ENCODE peak calls at places on chromosomes 2 and 18, in eight cellular contexts. G, S, R, B, V, A, U and J are unnamed samples.

GRCh38 chr2:99403524-99403923 is 66.3 kb downstream of the EIF5B start:
- DNase-seq in G (no peak), S (no peak), R (no peak), B (no peak), V (peak), A (no peak), U (no peak), J (no peak)

GRCh38 chr2:73175663-73176204 is 26.6 kb upstream of the NOTO start:
- DNase-seq in G (peak), S (peak), R (peak), B (no peak), V (peak), A (peak), U (no peak), J (peak)

GRCh38 chr18:77329651-77330050 is 80.0 kb downstream of the GALR1 start:
- DNase-seq in G (no peak), S (no peak), R (no peak), B (no peak), V (no peak), A (no peak), U (no peak), J (no peak)

GRCh38 chr2:185825557-185825956 is 87.0 kb downstream of the FSIP2 start:
- DNase-seq in G (no peak), S (no peak), R (no peak), B (no peak), V (no peak), A (no peak), U (no peak), J (no peak)

GRCh38 chr2:178392215-178392614 is 58.8 kb downstream of the PRKRA start:
- DNase-seq in G (no peak), S (no peak), R (peak), B (no peak), V (no peak), A (no peak), U (no peak), J (no peak)

GRCh38 chr18:36297419-36298112 is at the start of gene FHOD3:
- DNase-seq in G (peak), S (no peak), R (peak), B (no peak), V (peak), A (peak), U (no peak), J (peak)

GRCh38 chr18:25453556-25454269 is 101.7 kb upstream of the ZNF521 start:
- DNase-seq in G (no peak), S (no peak), R (peak), B (peak), V (no peak), A (no peak), U (peak), J (no peak)

GRCh38 chr2:134737671-134738070 is 18.9 kb upstream of the TMEM163 start:
- DNase-seq in G (no peak), S (no peak), R (no peak), B (no peak), V (no peak), A (no peak), U (no peak), J (no peak)

GRCh38 chr2:70354264-70354949 is 52.5 kb upstream of the FAM136A start:
- DNase-seq in G (no peak), S (no peak), R (peak), B (no peak), V (no peak), A (no peak), U (no peak), J (no peak)

GRCh38 chr18:51193621-51194287 is 3.7 kb downstream of the MEX3C start:
- DNase-seq in G (no peak), S (no peak), R (peak), B (no peak), V (no peak), A (no peak), U (no peak), J (no peak)

GRCh38 chr18:33706391-33706790 is 128.4 kb downstream of the ASXL3 start:
- DNase-seq in G (no peak), S (no peak), R (peak), B (no peak), V (no peak), A (no peak), U (no peak), J (no peak)

GRCh38 chr2:128958241-128958640 is 639.6 kb upstream of the HS6ST1 start:
- DNase-seq in G (no peak), S (no peak), R (no peak), B (no peak), V (no peak), A (no peak), U (no peak), J (no peak)

GRCh38 chr2:118689874-118690273 is 157.6 kb downstream of the EN1 start:
- DNase-seq in G (no peak), S (no peak), R (no peak), B (no peak), V (no peak), A (no peak), U (no peak), J (no peak)

GRCh38 chr2:241551998-241552737 is 6.4 kb upstream of the BOK start:
- DNase-seq in G (no peak), S (no peak), R (no peak), B (no peak), V (no peak), A (no peak), U (no peak), J (no peak)

GRCh38 chr2:173884403-173884802 is 80.8 kb downstream of the SP3 start:
- DNase-seq in G (peak), S (no peak), R (peak), B (no peak), V (peak), A (peak), U (no peak), J (no peak)

GRCh38 chr18:9825571-9826073 is 60.2 kb upstream of the TXNDC2 start:
- DNase-seq in G (peak), S (no peak), R (peak), B (peak), V (no peak), A (peak), U (peak), J (no peak)

GRCh38 chr18:48819781-48820482 is 130.8 kb downstream of the SMAD7 start:
- DNase-seq in G (peak), S (peak), R (no peak), B (no peak), V (no peak), A (peak), U (no peak), J (peak)

GRCh38 chr2:24287171-24287570 is 73.2 kb downstream of the ITSN2 start:
- DNase-seq in G (no peak), S (no peak), R (no peak), B (no peak), V (no peak), A (no peak), U (no peak), J (no peak)

GRCh38 chr2:39215545-39215944 is 28.2 kb downstream of the CDKL4 start:
- DNase-seq in G (no peak), S (no peak), R (no peak), B (no peak), V (no peak), A (no peak), U (no peak), J (no peak)

GRCh38 chr2:165239826-165240618 is 808 bp downstream of the SCN2A start:
- DNase-seq in G (no peak), S (no peak), R (no peak), B (no peak), V (no peak), A (no peak), U (no peak), J (no peak)

GRCh38 chr2:14492920-14493503 is 139.5 kb upstream of the LRATD1 start:
- DNase-seq in G (no peak), S (no peak), R (peak), B (peak), V (no peak), A (no peak), U (peak), J (no peak)

GRCh38 chr2:71609958-71610357 is 156.6 kb downstream of the DYSF start:
- DNase-seq in G (no peak), S (no peak), R (peak), B (no peak), V (no peak), A (no peak), U (no peak), J (no peak)

GRCh38 chr18:48634975-48635374 is 96.1 kb downstream of the CTIF start:
- DNase-seq in G (no peak), S (no peak), R (no peak), B (no peak), V (no peak), A (no peak), U (no peak), J (no peak)

GRCh38 chr2:139814458-139814857 is 1034.3 kb upstream of the NXPH2 start:
- DNase-seq in G (no peak), S (no peak), R (no peak), B (no peak), V (no peak), A (no peak), U (no peak), J (no peak)

GRCh38 chr2:171858397-171858958 is 35.6 kb downstream of the SLC25A12 start:
- DNase-seq in G (no peak), S (no peak), R (peak), B (no peak), V (no peak), A (no peak), U (no peak), J (no peak)

GRCh38 chr2:36458106-36458505 is 102.5 kb downstream of the CRIM1 start:
- DNase-seq in G (no peak), S (no peak), R (no peak), B (no peak), V (no peak), A (no peak), U (no peak), J (no peak)

GRCh38 chr2:185833864-185834263 is 95.3 kb downstream of the FSIP2 start:
- DNase-seq in G (no peak), S (no peak), R (no peak), B (no peak), V (no peak), A (no peak), U (no peak), J (no peak)

GRCh38 chr2:166335284-166335683 is 40.5 kb downstream of the SCN9A start:
- DNase-seq in G (no peak), S (no peak), R (peak), B (no peak), V (no peak), A (no peak), U (no peak), J (no peak)

GRCh38 chr2:195308163-195308562 is 348.9 kb upstream of the SLC39A10 start:
- DNase-seq in G (no peak), S (no peak), R (no peak), B (no peak), V (no peak), A (no peak), U (no peak), J (no peak)

GRCh38 chr2:158953926-158954763 is 14.3 kb upstream of the TANC1 start:
- DNase-seq in G (peak), S (peak), R (peak), B (no peak), V (peak), A (peak), U (peak), J (no peak)

GRCh38 chr2:10412380-10412779 is 35.7 kb downstream of the ODC1 start:
- DNase-seq in G (peak), S (no peak), R (peak), B (no peak), V (peak), A (no peak), U (no peak), J (no peak)

GRCh38 chr2:210502997-210503621 is 26.6 kb upstream of the LANCL1 start:
- DNase-seq in G (peak), S (no peak), R (peak), B (peak), V (peak), A (peak), U (no peak), J (no peak)

GRCh38 chr2:54559593-54560145 is 103.5 kb downstream of the SPTBN1 start:
- DNase-seq in G (peak), S (no peak), R (peak), B (no peak), V (no peak), A (no peak), U (no peak), J (no peak)

GRCh38 chr2:133521146-133521745 is 47.0 kb downstream of the NCKAP5 start:
- DNase-seq in G (no peak), S (no peak), R (no peak), B (no peak), V (no peak), A (no peak), U (no peak), J (no peak)

GRCh38 chr18:60987963-60988362 is 345.3 kb upstream of the CDH20 start:
- DNase-seq in G (no peak), S (no peak), R (peak), B (no peak), V (no peak), A (no peak), U (no peak), J (no peak)

GRCh38 chr2:239020541-239021041 is 172.7 kb downstream of the TWIST2 start:
- DNase-seq in G (no peak), S (peak), R (no peak), B (no peak), V (no peak), A (no peak), U (no peak), J (no peak)

GRCh38 chr2:241678784-241679540 is 7.7 kb downstream of the DTYMK start:
- DNase-seq in G (no peak), S (no peak), R (no peak), B (no peak), V (no peak), A (no peak), U (no peak), J (no peak)

GRCh38 chr2:237600205-237600846 is 9.8 kb upstream of the RAB17 start:
- DNase-seq in G (no peak), S (no peak), R (peak), B (no peak), V (no peak), A (no peak), U (no peak), J (no peak)

GRCh38 chr2:230983566-230983965 is 12.4 kb upstream of the SPATA3 start:
- DNase-seq in G (no peak), S (no peak), R (no peak), B (no peak), V (no peak), A (no peak), U (no peak), J (no peak)
- TF ChIP-seq CTCF in G (no peak), S (no peak), R (no peak), B (no peak), V (no peak), A (no peak), U (no peak), J (no peak)

GRCh38 chr2:233414273-233414654 is 60.0 kb downstream of the DGKD start:
- DNase-seq in G (no peak), S (no peak), R (no peak), B (no peak), V (no peak), A (no peak), U (no peak), J (no peak)
- TF ChIP-seq CTCF in G (no peak), S (no peak), R (no peak), B (no peak), V (no peak), A (no peak), U (peak), J (no peak)

GRCh38 chr2:502831-503230 is 174.4 kb downstream of the TMEM18 start:
- DNase-seq in G (no peak), S (no peak), R (no peak), B (no peak), V (no peak), A (no peak), U (no peak), J (no peak)

GRCh38 chr2:501667-502066 is 175.5 kb downstream of the TMEM18 start:
- DNase-seq in G (no peak), S (no peak), R (no peak), B (no peak), V (no peak), A (no peak), U (no peak), J (no peak)

GRCh38 chr2:503288-503999 is 173.8 kb downstream of the TMEM18 start:
- DNase-seq in G (no peak), S (no peak), R (no peak), B (no peak), V (no peak), A (no peak), U (no peak), J (no peak)

GRCh38 chr2:499726-500125 is 177.5 kb downstream of the TMEM18 start:
- DNase-seq in G (no peak), S (no peak), R (no peak), B (no peak), V (no peak), A (no peak), U (no peak), J (no peak)

GRCh38 chr2:501130-501529 is 176.1 kb downstream of the TMEM18 start:
- DNase-seq in G (no peak), S (no peak), R (no peak), B (no peak), V (no peak), A (no peak), U (no peak), J (no peak)
- TF ChIP-seq CTCF in G (no peak), S (peak), R (no peak), B (no peak), V (no peak), A (peak), U (peak), J (no peak)

GRCh38 chr2:75787532-75788132 is 76.9 kb upstream of the GCFC2 start:
- DNase-seq in G (no peak), S (no peak), R (peak), B (no peak), V (peak), A (no peak), U (no peak), J (no peak)
- TF ChIP-seq CTCF in G (peak), S (peak), R (peak), B (peak), V (peak), A (peak), U (peak), J (no peak)